ENCODE peak calls at places on chromosome 5, in eight cellular contexts. One of them, this sample, is unnamed.

GRCh38 chr5:123719004-123719403 is 207.0 kb downstream of the CSNK1G3 start:
- DNase-seq in naive thymus-derived CD8-positive, alpha-beta T cell: no peak
- DNase-seq in activated effector memory CD4-positive, alpha-beta T cell treated with anti-CD3 and anti-CD28 coated beads, Interleukin-2, amount 50 U/mL, for 16 hours: no peak
- DNase-seq in renal cortical epithelial cell: peak
- DNase-seq in kidney tubule cell: peak
- DNase-seq in neural crest cell: no peak
- DNase-seq in activated CD8-positive, alpha-beta memory T cell treated with anti-CD3 and anti-CD28 coated beads for 4 hours: no peak
- DNase-seq in HS-5: no peak
- DNase-seq in this sample: no peak

GRCh38 chr5:24749701-24750100 is 104.9 kb upstream of the CDH10 start:
- DNase-seq in naive thymus-derived CD8-positive, alpha-beta T cell: no peak
- DNase-seq in activated effector memory CD4-positive, alpha-beta T cell treated with anti-CD3 and anti-CD28 coated beads, Interleukin-2, amount 50 U/mL, for 16 hours: no peak
- DNase-seq in renal cortical epithelial cell: no peak
- DNase-seq in kidney tubule cell: no peak
- DNase-seq in neural crest cell: no peak
- DNase-seq in activated CD8-positive, alpha-beta memory T cell treated with anti-CD3 and anti-CD28 coated beads for 4 hours: no peak
- DNase-seq in HS-5: no peak
- DNase-seq in this sample: no peak

GRCh38 chr5:99879791-99880511 is 655.2 kb upstream of the FAM174A start:
- DNase-seq in naive thymus-derived CD8-positive, alpha-beta T cell: no peak
- DNase-seq in activated effector memory CD4-positive, alpha-beta T cell treated with anti-CD3 and anti-CD28 coated beads, Interleukin-2, amount 50 U/mL, for 16 hours: no peak
- DNase-seq in renal cortical epithelial cell: no peak
- DNase-seq in kidney tubule cell: no peak
- DNase-seq in neural crest cell: no peak
- DNase-seq in activated CD8-positive, alpha-beta memory T cell treated with anti-CD3 and anti-CD28 coated beads for 4 hours: no peak
- DNase-seq in HS-5: no peak
- DNase-seq in this sample: no peak

GRCh38 chr5:58606064-58606463 is 23.2 kb downstream of the RAB3C start:
- DNase-seq in naive thymus-derived CD8-positive, alpha-beta T cell: no peak
- DNase-seq in activated effector memory CD4-positive, alpha-beta T cell treated with anti-CD3 and anti-CD28 coated beads, Interleukin-2, amount 50 U/mL, for 16 hours: no peak
- DNase-seq in renal cortical epithelial cell: no peak
- DNase-seq in kidney tubule cell: no peak
- DNase-seq in neural crest cell: no peak
- DNase-seq in activated CD8-positive, alpha-beta memory T cell treated with anti-CD3 and anti-CD28 coated beads for 4 hours: no peak
- DNase-seq in HS-5: no peak
- DNase-seq in this sample: no peak

GRCh38 chr5:56523779-56524178 is 290.6 kb upstream of the ANKRD55 start:
- DNase-seq in naive thymus-derived CD8-positive, alpha-beta T cell: no peak
- DNase-seq in activated effector memory CD4-positive, alpha-beta T cell treated with anti-CD3 and anti-CD28 coated beads, Interleukin-2, amount 50 U/mL, for 16 hours: no peak
- DNase-seq in renal cortical epithelial cell: peak
- DNase-seq in kidney tubule cell: no peak
- DNase-seq in neural crest cell: no peak
- DNase-seq in activated CD8-positive, alpha-beta memory T cell treated with anti-CD3 and anti-CD28 coated beads for 4 hours: no peak
- DNase-seq in HS-5: no peak
- DNase-seq in this sample: no peak

GRCh38 chr5:124527220-124527991 is 219.0 kb downstream of the ZNF608 start:
- DNase-seq in naive thymus-derived CD8-positive, alpha-beta T cell: no peak
- DNase-seq in activated effector memory CD4-positive, alpha-beta T cell treated with anti-CD3 and anti-CD28 coated beads, Interleukin-2, amount 50 U/mL, for 16 hours: no peak
- DNase-seq in renal cortical epithelial cell: peak
- DNase-seq in kidney tubule cell: peak
- DNase-seq in neural crest cell: no peak
- DNase-seq in activated CD8-positive, alpha-beta memory T cell treated with anti-CD3 and anti-CD28 coated beads for 4 hours: no peak
- DNase-seq in HS-5: no peak
- DNase-seq in this sample: no peak

GRCh38 chr5:158943057-158943456 is 156.7 kb downstream of the EBF1 start:
- DNase-seq in naive thymus-derived CD8-positive, alpha-beta T cell: no peak
- DNase-seq in activated effector memory CD4-positive, alpha-beta T cell treated with anti-CD3 and anti-CD28 coated beads, Interleukin-2, amount 50 U/mL, for 16 hours: no peak
- DNase-seq in renal cortical epithelial cell: peak
- DNase-seq in kidney tubule cell: peak
- DNase-seq in neural crest cell: no peak
- DNase-seq in activated CD8-positive, alpha-beta memory T cell treated with anti-CD3 and anti-CD28 coated beads for 4 hours: no peak
- DNase-seq in HS-5: peak
- DNase-seq in this sample: no peak

GRCh38 chr5:25550793-25551192 is 906.0 kb upstream of the CDH10 start:
- DNase-seq in naive thymus-derived CD8-positive, alpha-beta T cell: no peak
- DNase-seq in activated effector memory CD4-positive, alpha-beta T cell treated with anti-CD3 and anti-CD28 coated beads, Interleukin-2, amount 50 U/mL, for 16 hours: no peak
- DNase-seq in renal cortical epithelial cell: no peak
- DNase-seq in kidney tubule cell: no peak
- DNase-seq in neural crest cell: no peak
- DNase-seq in activated CD8-positive, alpha-beta memory T cell treated with anti-CD3 and anti-CD28 coated beads for 4 hours: no peak
- DNase-seq in HS-5: no peak
- DNase-seq in this sample: no peak

GRCh38 chr5:58156977-58157701 is 302.7 kb downstream of the PLK2 start:
- DNase-seq in naive thymus-derived CD8-positive, alpha-beta T cell: no peak
- DNase-seq in activated effector memory CD4-positive, alpha-beta T cell treated with anti-CD3 and anti-CD28 coated beads, Interleukin-2, amount 50 U/mL, for 16 hours: no peak
- DNase-seq in renal cortical epithelial cell: no peak
- DNase-seq in kidney tubule cell: peak
- DNase-seq in neural crest cell: no peak
- DNase-seq in activated CD8-positive, alpha-beta memory T cell treated with anti-CD3 and anti-CD28 coated beads for 4 hours: no peak
- DNase-seq in HS-5: no peak
- DNase-seq in this sample: no peak

GRCh38 chr5:31632460-31632859 is 6.5 kb upstream of the PDZD2 start:
- DNase-seq in naive thymus-derived CD8-positive, alpha-beta T cell: no peak
- DNase-seq in activated effector memory CD4-positive, alpha-beta T cell treated with anti-CD3 and anti-CD28 coated beads, Interleukin-2, amount 50 U/mL, for 16 hours: no peak
- DNase-seq in renal cortical epithelial cell: no peak
- DNase-seq in kidney tubule cell: no peak
- DNase-seq in neural crest cell: no peak
- DNase-seq in activated CD8-positive, alpha-beta memory T cell treated with anti-CD3 and anti-CD28 coated beads for 4 hours: no peak
- DNase-seq in HS-5: no peak
- DNase-seq in this sample: no peak

GRCh38 chr5:54458221-54458620 is 2.7 kb downstream of the HSPB3 start:
- DNase-seq in naive thymus-derived CD8-positive, alpha-beta T cell: no peak
- DNase-seq in activated effector memory CD4-positive, alpha-beta T cell treated with anti-CD3 and anti-CD28 coated beads, Interleukin-2, amount 50 U/mL, for 16 hours: no peak
- DNase-seq in renal cortical epithelial cell: no peak
- DNase-seq in kidney tubule cell: no peak
- DNase-seq in neural crest cell: no peak
- DNase-seq in activated CD8-positive, alpha-beta memory T cell treated with anti-CD3 and anti-CD28 coated beads for 4 hours: no peak
- DNase-seq in HS-5: no peak
- DNase-seq in this sample: no peak

GRCh38 chr5:57412010-57412409 is 70.6 kb downstream of the ACTBL2 start:
- DNase-seq in naive thymus-derived CD8-positive, alpha-beta T cell: no peak
- DNase-seq in activated effector memory CD4-positive, alpha-beta T cell treated with anti-CD3 and anti-CD28 coated beads, Interleukin-2, amount 50 U/mL, for 16 hours: no peak
- DNase-seq in renal cortical epithelial cell: peak
- DNase-seq in kidney tubule cell: peak
- DNase-seq in neural crest cell: no peak
- DNase-seq in activated CD8-positive, alpha-beta memory T cell treated with anti-CD3 and anti-CD28 coated beads for 4 hours: no peak
- DNase-seq in HS-5: no peak
- DNase-seq in this sample: no peak

GRCh38 chr5:134139377-134139851 is 24.9 kb downstream of the TCF7 start:
- DNase-seq in naive thymus-derived CD8-positive, alpha-beta T cell: no peak
- DNase-seq in activated effector memory CD4-positive, alpha-beta T cell treated with anti-CD3 and anti-CD28 coated beads, Interleukin-2, amount 50 U/mL, for 16 hours: no peak
- DNase-seq in renal cortical epithelial cell: no peak
- DNase-seq in kidney tubule cell: no peak
- DNase-seq in neural crest cell: no peak
- DNase-seq in activated CD8-positive, alpha-beta memory T cell treated with anti-CD3 and anti-CD28 coated beads for 4 hours: no peak
- DNase-seq in HS-5: no peak
- DNase-seq in this sample: no peak

This sample was measured in SIG-M5.